ENCODE peak calls at places on chromosome 21, in seven cellular contexts. B, F, T, S, V, P and W are unnamed samples.

GRCh38 chr21:33940846-33941245 is 25.2 kb upstream of the ATP5PO start:
- DNase-seq in B (no peak), F (no peak), T (no peak), S (no peak), V (no peak), P (no peak), W (no peak)

GRCh38 chr21:34974162-34974981 is 74.7 kb downstream of the RUNX1 start:
- DNase-seq in B (no peak), F (no peak), T (no peak), S (no peak), V (no peak), P (no peak), W (no peak)

GRCh38 chr21:15894596-15894995 is 164.8 kb downstream of the USP25 start:
- DNase-seq in B (no peak), F (no peak), T (no peak), S (no peak), V (no peak), P (no peak), W (no peak)

GRCh38 chr21:39666681-39667315 is 54.1 kb downstream of the B3GALT5 start:
- DNase-seq in B (no peak), F (no peak), T (peak), S (no peak), V (no peak), P (no peak), W (peak)

GRCh38 chr21:33261635-33262034 is 4.5 kb upstream of the IL10RB start:
- DNase-seq in B (no peak), F (no peak), T (no peak), S (peak), V (no peak), P (no peak), W (no peak)

GRCh38 chr21:36164427-36164784 is 7.8 kb downstream of the DOP1B start:
- DNase-seq in B (peak), F (no peak), T (no peak), S (no peak), V (no peak), P (no peak), W (peak)

GRCh38 chr21:14557413-14557812 is 11.3 kb upstream of the SAMSN1 start:
- DNase-seq in B (no peak), F (no peak), T (no peak), S (no peak), V (no peak), P (no peak), W (no peak)

GRCh38 chr21:39680216-39680615 is 64.8 kb upstream of the IGSF5 start:
- DNase-seq in B (no peak), F (no peak), T (no peak), S (no peak), V (no peak), P (no peak), W (no peak)

GRCh38 chr21:17610862-17611261 is 1.8 kb downstream of the BTG3 start:
- DNase-seq in B (no peak), F (no peak), T (peak), S (peak), V (no peak), P (no peak), W (no peak)

GRCh38 chr21:35593000-35593502 is 467.3 kb downstream of the SETD4 start:
- DNase-seq in B (no peak), F (no peak), T (no peak), S (no peak), V (no peak), P (no peak), W (no peak)

GRCh38 chr21:15775291-15775690 is 45.5 kb downstream of the USP25 start:
- DNase-seq in B (no peak), F (no peak), T (no peak), S (no peak), V (no peak), P (no peak), W (no peak)

GRCh38 chr21:29943885-29944284 is 4.1 kb upstream of the GRIK1 start:
- DNase-seq in B (no peak), F (no peak), T (no peak), S (no peak), V (no peak), P (no peak), W (no peak)

GRCh38 chr21:44836666-44837471 is 19.0 kb upstream of the SUMO3 start:
- DNase-seq in B (no peak), F (no peak), T (peak), S (peak), V (no peak), P (no peak), W (no peak)